ENCODE peak calls at places on chromosomes 1 and 21, in four cellular contexts. J is BJ, X is mammary epithelial cell, P is heart left ventricle. G is an unnamed sample.

GRCh38 chr1:54944610-54945392 is 35.6 kb upstream of the TMEM61 start:
- DNase-seq in J (peak; percentile 34), X (peak; percentile 60), P (peak; percentile 76), G (peak; percentile 82)

GRCh38 chr1:207897188-207897587 is 13.7 kb downstream of the CD34 start:
- DNase-seq in J (no peak), X (no peak), P (no peak), G (no peak)

GRCh38 chr21:15549671-15550070 is 180.1 kb upstream of the USP25 start:
- DNase-seq in J (no peak), X (no peak), P (no peak), G (no peak)

GRCh38 chr21:32322676-32323075 is 24.0 kb downstream of the MRAP start:
- DNase-seq in J (no peak), X (no peak), P (no peak), G (no peak)

GRCh38 chr1:241857131-241857530 is 9.1 kb downstream of the EXO1 start:
- DNase-seq in J (no peak), X (no peak), P (no peak), G (no peak)

GRCh38 chr1:185567006-185567405 is 167.2 kb upstream of the HMCN1 start:
- DNase-seq in J (no peak), X (peak; percentile 92), P (no peak), G (peak; percentile 97)

GRCh38 chr1:52602328-52603300 is at the start of gene GPX7:
- DNase-seq in J (no peak), X (no peak), P (peak; percentile 59), G (no peak)

GRCh38 chr1:61204528-61204927 is 122.2 kb downstream of the NFIA start:
- DNase-seq in J (no peak), X (no peak), P (no peak), G (no peak)

GRCh38 chr1:48450505-48450904 is 21.5 kb downstream of the SPATA6 start:
- DNase-seq in J (no peak), X (no peak), P (no peak), G (no peak)

GRCh38 chr1:41327383-41327999 is 33.7 kb upstream of the FOXO6 start:
- DNase-seq in J (no peak), X (no peak), P (no peak), G (no peak)

GRCh38 chr1:41378999-41379740 is 17.9 kb downstream of the FOXO6 start:
- DNase-seq in J (no peak), X (no peak), P (no peak), G (no peak)

GRCh38 chr1:116334015-116334547 is 39.0 kb upstream of the ATP1A1 start:
- DNase-seq in J (no peak), X (peak; percentile 72), P (peak; percentile 68), G (peak; percentile 80)

GRCh38 chr1:204431310-204432184 is 19.9 kb upstream of the PPP1R15B start:
- DNase-seq in J (no peak), X (peak; percentile 56), P (peak; percentile 87), G (peak; percentile 70)

GRCh38 chr1:9731051-9731537 is 79.6 kb downstream of the PIK3CD start:
- DNase-seq in J (no peak), X (no peak), P (no peak), G (no peak)

GRCh38 chr1:203559523-203559922 is 65.6 kb downstream of the OPTC start:
- DNase-seq in J (no peak), X (peak; percentile 34), P (no peak), G (peak; percentile 51)

GRCh38 chr1:18923721-18924610 is 21.6 kb upstream of the ALDH4A1 start:
- DNase-seq in J (no peak), X (no peak), P (peak; percentile 61), G (peak; percentile 39)

GRCh38 chr1:185860316-185860715 is 126.1 kb downstream of the HMCN1 start:
- DNase-seq in J (no peak), X (no peak), P (no peak), G (no peak)

GRCh38 chr1:112722601-112723510 is 7.7 kb upstream of the PPM1J start:
- DNase-seq in J (no peak), X (no peak), P (no peak), G (no peak)

GRCh38 chr1:161706116-161706482 is 930 bp upstream of the FCRLA start:
- DNase-seq in J (no peak), X (no peak), P (no peak), G (peak; percentile 56)

GRCh38 chr21:36155603-36156338 is 853 bp upstream of the DOP1B start:
- DNase-seq in J (no peak), X (peak; percentile 52), P (peak; percentile 43), G (peak; percentile 79)

GRCh38 chr1:232813757-232814156 is 8.5 kb downstream of the MAP10 start:
- DNase-seq in J (no peak), X (no peak), P (no peak), G (no peak)

GRCh38 chr21:32411366-32412161 is 942 bp upstream of the EVA1C start:
- DNase-seq in J (no peak), X (peak; percentile 65), P (peak; percentile 96), G (no peak)

GRCh38 chr1:90707363-90707710 is 9.8 kb downstream of the BARHL2 start:
- DNase-seq in J (no peak), X (peak; percentile 59), P (no peak), G (peak; percentile 26)

GRCh38 chr21:25560151-25560783 is 47.0 kb downstream of the MRPL39 start:
- DNase-seq in J (no peak), X (no peak), P (no peak), G (no peak)

GRCh38 chr1:20662110-20662475 is 924 bp upstream of the DDOST start:
- DNase-seq in J (no peak), X (no peak), P (no peak), G (no peak)

GRCh38 chr1:20665736-20666135 is 4.6 kb upstream of the DDOST start:
- DNase-seq in J (no peak), X (no peak), P (no peak), G (no peak)

GRCh38 chr1:20661235-20662109 is at the start of gene DDOST:
- DNase-seq in J (peak; percentile 92), X (peak; percentile 97), P (peak; percentile 97), G (peak; percentile 95)

GRCh38 chr1:20663969-20664715 is 3.0 kb upstream of the DDOST start:
- DNase-seq in J (no peak), X (no peak), P (no peak), G (no peak)

DNA sequence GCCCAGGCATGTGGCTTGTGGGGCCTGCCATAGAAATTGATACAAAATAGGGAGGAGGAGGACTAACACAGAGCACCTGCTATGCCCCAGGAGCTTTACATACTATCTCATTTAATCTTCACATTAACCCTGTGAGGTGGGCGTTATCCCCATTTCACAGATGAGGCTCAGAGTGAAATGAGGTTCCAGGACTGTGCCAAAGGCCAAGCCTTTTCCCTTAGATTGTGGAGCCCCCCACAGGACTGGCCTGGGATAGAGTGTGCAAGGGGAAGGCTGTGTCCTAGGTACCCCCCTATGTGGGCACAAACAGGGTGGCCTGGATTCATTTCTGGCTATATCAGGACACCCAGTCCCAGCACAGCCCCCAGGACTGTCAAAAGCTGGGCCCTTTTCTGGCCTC is 2.2 kb upstream of the DDOST start:
- DNase-seq in J (no peak), X (no peak), P (no peak), G (no peak)
- TF ChIP-seq CTCF in J (no peak), X (no peak), P (no peak), G (no peak)

GRCh38 chr1:26541431-26541815 is 11.9 kb downstream of the RPS6KA1 start:
- DNase-seq in J (no peak), X (no peak), P (no peak), G (no peak)
- H3K4me3 ChIP-seq in J (no peak overlapping the region), X (no peak overlapping the region), P (no peak overlapping the region), G (no peak overlapping the region)

GRCh38 chr1:225737866-225738265 is 39.8 kb upstream of the SRP9 start:
- DNase-seq in J (no peak), X (no peak), P (no peak), G (no peak)
- H3K36me3 ChIP-seq in J (no peaks in the 10 kb centered on the region), X (no peaks in the 10 kb centered on the region), P (no peaks in the 10 kb centered on the region), G (no peaks in the 10 kb centered on the region)

DNA sequence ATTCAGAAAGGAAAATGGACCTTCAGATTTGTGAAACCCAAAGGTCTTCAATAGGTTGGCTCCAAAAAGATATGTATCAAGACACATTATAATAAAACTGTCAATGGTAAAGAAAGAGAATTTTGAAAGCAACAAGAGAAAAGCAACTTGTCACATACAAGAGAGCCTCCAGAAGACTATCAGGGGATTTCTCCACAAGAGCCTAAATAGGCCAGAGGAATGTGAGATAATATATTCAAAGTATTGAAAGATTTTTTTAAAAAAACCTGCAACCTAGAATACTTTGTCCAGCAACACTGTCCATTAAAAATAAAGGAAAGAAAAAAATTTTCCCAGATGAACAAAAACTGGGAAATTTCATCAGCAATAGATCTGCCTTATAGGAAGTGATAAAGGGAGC is 869.6 kb upstream of the ADGRL2 start:
- DNase-seq in J (no peak), X (no peak), P (no peak), G (no peak)
- TF ChIP-seq CTCF in J (no peak), X (no peak), P (no peak), G (no peak)

GRCh38 chr1:211328084-211328694 is 1.6 kb downstream of the TRAF5 start:
- DNase-seq in J (no peak), X (no peak), P (no peak), G (no peak)
- H3K4me3 ChIP-seq in J (peak overlapping the region; percentile 75), X (no peak overlapping the region), P (peak overlapping the region; percentile 65), G (no peak overlapping the region)

DNA sequence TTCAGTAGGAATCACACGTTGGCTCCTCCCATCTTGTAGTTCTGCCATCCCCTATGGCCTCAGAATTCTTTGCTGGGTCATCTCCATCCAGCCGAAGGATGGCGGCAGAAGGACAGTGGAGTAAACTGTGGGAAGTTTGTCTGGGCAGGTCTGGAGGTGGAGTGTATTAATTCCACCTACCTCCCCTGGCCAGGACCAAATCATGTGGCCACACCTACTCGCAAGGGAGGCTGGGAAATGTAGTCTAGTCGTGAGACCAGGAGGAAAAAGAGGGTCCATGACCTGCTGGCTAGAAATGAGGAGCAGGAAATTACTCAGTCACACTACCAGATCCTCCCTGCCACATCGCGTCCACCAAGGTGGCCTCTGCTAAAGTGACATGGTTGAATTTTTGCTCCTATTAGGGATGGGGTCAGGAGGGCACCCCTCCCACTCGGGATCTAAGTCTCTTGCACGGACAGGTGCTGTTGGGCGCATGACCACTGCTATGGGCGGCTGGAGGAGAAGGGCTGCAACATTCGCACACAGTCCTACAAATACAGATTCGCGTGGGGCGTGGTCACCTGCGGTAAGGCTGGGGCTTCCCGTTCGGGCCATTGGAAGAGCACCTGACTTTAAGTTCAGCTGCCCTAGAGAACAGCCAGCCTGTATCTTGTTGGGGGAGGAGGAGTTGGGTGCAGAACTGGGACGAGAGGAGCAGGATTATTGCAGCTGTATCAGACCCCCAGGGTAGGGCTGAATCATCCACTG is 19.5 kb downstream of the PLA2G5 start:
- DNase-seq in J (no peak), X (peak; percentile 37), P (no peak), G (peak; percentile 5)
- H3K36me3 ChIP-seq in J (no peaks in the 10 kb centered on the region), X (no peaks in the 10 kb centered on the region), P (peaks cover 4% of the 10 kb centered on the region), G (no peaks in the 10 kb centered on the region)

GRCh38 chr1:3429766-3430165 is 24.7 kb upstream of the ARHGEF16 start:
- DNase-seq in J (no peak), X (no peak), P (no peak), G (no peak)
- TF ChIP-seq CTCF in J (no peak), X (no peak), P (no peak), G (no peak)

G was measured in bronchial epithelial cell.